ENCODE peak calls at places on chromosome 17, in seven cellular contexts. J is GM19239, H is mucosa of descending colon, O is testis, E is T-helper 1 cell, P is HS-5, V is T-cell. S is an unnamed sample.

GRCh38 chr17:14469971-14470370 is 169.1 kb downstream of the HS3ST3B1 start:
- DNase-seq in P (no peak), V (no peak), O (no peak), H (no peak), J (no peak), E (no peak), S (no peak)

GRCh38 chr17:4980644-4981216 is 6.7 kb downstream of the CAMTA2 start:
- DNase-seq in J (peak; percentile 54), E (no peak), O (no peak), H (no peak), V (peak; percentile 41), P (no peak), S (peak; percentile 41)

GRCh38 chr17:29037739-29038465 is 5.0 kb upstream of the PIPOX start:
- DNase-seq in J (no peak), H (no peak), V (no peak), O (no peak), E (no peak), P (no peak), S (no peak)

GRCh38 chr17:36652716-36653115 is 51.3 kb downstream of the MRM1 start:
- DNase-seq in J (no peak), E (no peak), H (peak; percentile 73), V (no peak), O (no peak), P (no peak), S (no peak)

GRCh38 chr17:74957935-74958549 is 14.5 kb downstream of the HID1 start:
- DNase-seq in H (no peak), E (peak; percentile 64), V (peak; percentile 63), P (no peak), J (peak; percentile 82), O (peak; percentile 85), S (peak; percentile 64)

GRCh38 chr17:4548721-4549531 is 6.3 kb downstream of the MYBBP1A start:
- DNase-seq in O (no peak), V (no peak), P (no peak), H (peak; percentile 14), J (no peak), E (no peak), S (no peak)

GRCh38 chr17:39739885-39740356 is 2.2 kb downstream of the GRB7 start:
- DNase-seq in E (no peak), J (no peak), P (no peak), O (no peak), H (no peak), V (no peak), S (no peak)

GRCh38 chr17:69492410-69493071 is 78.0 kb downstream of the MAP2K6 start:
- DNase-seq in O (no peak), H (no peak), J (no peak), E (no peak), V (no peak), P (peak; percentile 81), S (no peak)

GRCh38 chr17:37744961-37745800 is at the start of gene HNF1B:
- DNase-seq in E (no peak), H (peak; percentile 74), V (no peak), J (peak; percentile 70), O (no peak), P (no peak), S (no peak)

GRCh38 chr17:62679866-62680377 is 52.5 kb downstream of the MRC2 start:
- DNase-seq in V (no peak), E (no peak), P (no peak), H (no peak), O (peak; percentile 50), J (no peak), S (no peak)

GRCh38 chr17:78617371-78618061 is 40.3 kb upstream of the DNAH17 start:
- DNase-seq in O (peak; percentile 31), H (no peak), V (no peak), P (no peak), J (no peak), E (no peak), S (no peak)

GRCh38 chr17:81045590-81046095 is 10.7 kb downstream of the BAIAP2 start:
- DNase-seq in H (peak; percentile 42), J (no peak), E (no peak), P (no peak), V (no peak), O (no peak), S (no peak)

GRCh38 chr17:10151667-10152496 is 46.5 kb downstream of the GAS7 start:
- DNase-seq in H (no peak), J (no peak), P (no peak), V (no peak), E (no peak), O (peak; percentile 37), S (no peak)

GRCh38 chr17:48735057-48735341 is 6.4 kb upstream of the HOXB13 start:
- DNase-seq in H (no peak), J (no peak), V (no peak), P (no peak), E (no peak), O (no peak), S (no peak)

GRCh38 chr17:76048711-76049110 is 21.6 kb upstream of the EVPL start:
- DNase-seq in V (no peak), E (no peak), J (no peak), O (no peak), P (peak; percentile 61), H (no peak), S (no peak)

GRCh38 chr17:3802461-3803307 is 1.7 kb upstream of the ITGAE start:
- DNase-seq in H (no peak), P (peak; percentile 64), E (no peak), J (no peak), V (no peak), O (peak; percentile 70), S (no peak)

GRCh38 chr17:78240012-78240655 is 8.7 kb downstream of the TMEM235 start:
- DNase-seq in J (no peak), H (no peak), E (no peak), V (no peak), P (no peak), O (no peak), S (no peak)

GRCh38 chr17:40445769-40446468 is 2.7 kb downstream of the IGFBP4 start:
- DNase-seq in H (no peak), J (no peak), O (no peak), V (no peak), P (no peak), E (no peak), S (no peak)

GRCh38 chr17:16415031-16415924 is at the start of gene TRPV2:
- DNase-seq in O (no peak), P (no peak), J (no peak), E (no peak), V (peak; percentile 26), H (peak; percentile 83), S (peak; percentile 30)

GRCh38 chr17:45955326-45955725 is 43.7 kb upstream of the STH start:
- DNase-seq in H (no peak), V (no peak), O (no peak), J (no peak), E (no peak), P (no peak), S (no peak)

GRCh38 chr17:41725134-41725533 is 9.3 kb downstream of the HAP1 start:
- DNase-seq in E (no peak), H (no peak), O (no peak), V (no peak), P (no peak), J (no peak), S (no peak)

GRCh38 chr17:66518108-66518507 is 215.7 kb downstream of the PRKCA start:
- DNase-seq in P (no peak), J (no peak), V (no peak), H (no peak), O (no peak), E (no peak), S (no peak)

GRCh38 chr17:50035421-50035879 is 20.5 kb upstream of the ITGA3 start:
- DNase-seq in H (peak; percentile 28), O (no peak), V (no peak), P (no peak), E (no peak), J (no peak), S (no peak)

GRCh38 chr17:60163108-60163784 is 13.5 kb downstream of the CA4 start:
- DNase-seq in P (no peak), J (no peak), E (no peak), O (no peak), V (no peak), H (no peak), S (no peak)

GRCh38 chr17:2235792-2236365 is 67.7 kb downstream of the SMG6 start:
- DNase-seq in E (no peak), H (no peak), V (no peak), O (no peak), P (no peak), J (no peak), S (no peak)

GRCh38 chr17:7848131-7848579 is 6.7 kb upstream of the TMEM88 start:
- DNase-seq in J (no peak), H (peak; percentile 50), E (no peak), O (no peak), P (no peak), V (no peak), S (no peak)

GRCh38 chr17:17001874-17002520 is 30.1 kb upstream of the TNFRSF13B start:
- DNase-seq in E (peak; percentile 70), J (peak; percentile 85), V (peak; percentile 60), H (peak; percentile 81), O (peak; percentile 87), P (peak; percentile 22), S (peak; percentile 56)

GRCh38 chr17:4509402-4509801 is 10.7 kb downstream of the SPNS2 start:
- DNase-seq in E (no peak), J (peak; percentile 75), H (no peak), P (no peak), V (no peak), O (no peak), S (no peak)

GRCh38 chr17:18093616-18094408 is 6.1 kb downstream of the DRG2 start:
- DNase-seq in V (no peak), H (no peak), O (peak; percentile 57), P (no peak), E (no peak), J (no peak), S (no peak)

GRCh38 chr17:9408381-9408780 is 167.2 kb downstream of the STX8 start:
- DNase-seq in O (no peak), E (no peak), J (no peak), P (no peak), V (no peak), H (no peak), S (no peak)

S was measured in central memory CD8-positive, alpha-beta T cell.